ENCODE peak calls at places on chromosome 22, in eight cellular contexts. One of them, this sample, is unnamed. For H3K4me1, the result is how much of the 10 kb centered on the place peaks cover.

GRCh38 chr22:17096095-17096494 is 11.3 kb downstream of the IL17RA start:
- DNase-seq in HCT116: no peak
- DNase-seq in sigmoid colon: peak
- DNase-seq in IMR-90: no peak
- DNase-seq in right lobe of liver: no peak
- DNase-seq in testis: no peak
- DNase-seq in tibial nerve: no peak
- DNase-seq in ovary: no peak
- DNase-seq in this sample: no peak

GRCh38 chr22:21939392-21940319 is 13.0 kb downstream of the PPM1F start:
- DNase-seq in tibial nerve: no peak
- DNase-seq in right lobe of liver: no peak
- DNase-seq in sigmoid colon: no peak
- DNase-seq in HCT116: no peak
- DNase-seq in IMR-90: no peak
- DNase-seq in ovary: no peak
- DNase-seq in testis: no peak
- DNase-seq in this sample: peak

GRCh38 chr22:37741312-37741795 is 44.5 kb downstream of the TRIOBP start:
- DNase-seq in ovary: peak
- DNase-seq in sigmoid colon: peak
- DNase-seq in tibial nerve: peak
- DNase-seq in right lobe of liver: peak
- DNase-seq in HCT116: no peak
- DNase-seq in testis: peak
- DNase-seq in IMR-90: peak
- DNase-seq in this sample: peak

GRCh38 chr22:32579533-32580220 is 105.1 kb downstream of the FBXO7 start:
- DNase-seq in sigmoid colon: no peak
- DNase-seq in HCT116: no peak
- DNase-seq in tibial nerve: no peak
- DNase-seq in ovary: no peak
- DNase-seq in IMR-90: peak
- DNase-seq in right lobe of liver: peak
- DNase-seq in testis: no peak
- DNase-seq in this sample: no peak

GRCh38 chr22:37321288-37321687 is 39.0 kb downstream of the CYTH4 start:
- DNase-seq in right lobe of liver: no peak
- DNase-seq in testis: no peak
- DNase-seq in tibial nerve: no peak
- DNase-seq in IMR-90: no peak
- DNase-seq in sigmoid colon: no peak
- DNase-seq in ovary: no peak
- DNase-seq in HCT116: no peak
- DNase-seq in this sample: no peak

GRCh38 chr22:21865041-21865440 is 2.4 kb downstream of the MAPK1 start:
- DNase-seq in sigmoid colon: peak
- DNase-seq in ovary: no peak
- DNase-seq in HCT116: no peak
- DNase-seq in tibial nerve: no peak
- DNase-seq in IMR-90: peak
- DNase-seq in testis: peak
- DNase-seq in right lobe of liver: no peak
- DNase-seq in this sample: no peak

GRCh38 chr22:50436134-50436830 is 38.6 kb downstream of the SBF1 start:
- DNase-seq in HCT116: no peak
- DNase-seq in right lobe of liver: peak
- DNase-seq in tibial nerve: no peak
- DNase-seq in IMR-90: no peak
- DNase-seq in testis: no peak
- DNase-seq in sigmoid colon: no peak
- DNase-seq in ovary: no peak
- DNase-seq in this sample: no peak

GRCh38 chr22:50461979-50462540 is 12.8 kb downstream of the SBF1 start:
- DNase-seq in HCT116: no peak
- DNase-seq in IMR-90: no peak
- DNase-seq in sigmoid colon: no peak
- DNase-seq in tibial nerve: no peak
- DNase-seq in testis: no peak
- DNase-seq in ovary: no peak
- DNase-seq in right lobe of liver: no peak
- DNase-seq in this sample: no peak

GRCh38 chr22:44407404-44408226 is 90.4 kb downstream of the RTL6 start:
- DNase-seq in testis: peak
- DNase-seq in IMR-90: no peak
- DNase-seq in HCT116: no peak
- DNase-seq in ovary: no peak
- DNase-seq in right lobe of liver: no peak
- DNase-seq in sigmoid colon: peak
- DNase-seq in tibial nerve: no peak
- DNase-seq in this sample: peak

GRCh38 chr22:31676700-31677099 is 14.7 kb upstream of the PISD start:
- DNase-seq in right lobe of liver: peak
- DNase-seq in ovary: peak
- DNase-seq in IMR-90: peak
- DNase-seq in tibial nerve: peak
- DNase-seq in sigmoid colon: peak
- DNase-seq in testis: peak
- DNase-seq in HCT116: peak
- DNase-seq in this sample: peak

GRCh38 chr22:37747715-37748100 is 50.9 kb downstream of the TRIOBP start:
- DNase-seq in tibial nerve: no peak
- DNase-seq in right lobe of liver: no peak
- DNase-seq in IMR-90: no peak
- DNase-seq in sigmoid colon: no peak
- DNase-seq in testis: no peak
- DNase-seq in ovary: no peak
- DNase-seq in HCT116: no peak
- DNase-seq in this sample: no peak

GRCh38 chr22:35842954-35843353 is 125.3 kb downstream of the APOL5 start:
- DNase-seq in right lobe of liver: peak
- DNase-seq in IMR-90: peak
- DNase-seq in tibial nerve: no peak
- DNase-seq in testis: no peak
- DNase-seq in sigmoid colon: no peak
- DNase-seq in HCT116: peak
- DNase-seq in ovary: no peak
- DNase-seq in this sample: no peak

GRCh38 chr22:24230911-24231656 is 13.8 kb downstream of the GGT5 start:
- DNase-seq in ovary: no peak
- DNase-seq in right lobe of liver: peak
- DNase-seq in sigmoid colon: peak
- DNase-seq in testis: no peak
- DNase-seq in IMR-90: no peak
- DNase-seq in HCT116: no peak
- DNase-seq in tibial nerve: no peak
- DNase-seq in this sample: peak

GRCh38 chr22:37169947-37170688 is 17.9 kb downstream of the C1QTNF6 start:
- DNase-seq in HCT116: no peak
- DNase-seq in IMR-90: no peak
- DNase-seq in sigmoid colon: peak
- DNase-seq in right lobe of liver: no peak
- DNase-seq in testis: no peak
- DNase-seq in tibial nerve: peak
- DNase-seq in ovary: peak
- DNase-seq in this sample: peak

GRCh38 chr22:44878483-44879300 is 126.3 kb downstream of the ARHGAP8 start:
- DNase-seq in sigmoid colon: peak
- DNase-seq in testis: no peak
- DNase-seq in HCT116: no peak
- DNase-seq in right lobe of liver: no peak
- DNase-seq in IMR-90: no peak
- DNase-seq in ovary: no peak
- DNase-seq in tibial nerve: no peak
- DNase-seq in this sample: no peak

GRCh38 chr22:28741758-28742561 is at the start of the genes CHEK2 and HSCB:
- DNase-seq in testis: peak
- DNase-seq in right lobe of liver: peak
- DNase-seq in HCT116: peak
- DNase-seq in tibial nerve: peak
- DNase-seq in sigmoid colon: peak
- DNase-seq in ovary: peak
- DNase-seq in IMR-90: peak
- DNase-seq in this sample: peak
- TF ChIP-seq POLR2A in testis: no peak
- TF ChIP-seq POLR2A in right lobe of liver: peak
- TF ChIP-seq POLR2A in HCT116: peak
- TF ChIP-seq POLR2A in tibial nerve: peak
- TF ChIP-seq POLR2A in sigmoid colon: peak
- TF ChIP-seq POLR2A in ovary: peak
- TF ChIP-seq POLR2A in IMR-90: peak
- TF ChIP-seq POLR2A in this sample: peak

DNA sequence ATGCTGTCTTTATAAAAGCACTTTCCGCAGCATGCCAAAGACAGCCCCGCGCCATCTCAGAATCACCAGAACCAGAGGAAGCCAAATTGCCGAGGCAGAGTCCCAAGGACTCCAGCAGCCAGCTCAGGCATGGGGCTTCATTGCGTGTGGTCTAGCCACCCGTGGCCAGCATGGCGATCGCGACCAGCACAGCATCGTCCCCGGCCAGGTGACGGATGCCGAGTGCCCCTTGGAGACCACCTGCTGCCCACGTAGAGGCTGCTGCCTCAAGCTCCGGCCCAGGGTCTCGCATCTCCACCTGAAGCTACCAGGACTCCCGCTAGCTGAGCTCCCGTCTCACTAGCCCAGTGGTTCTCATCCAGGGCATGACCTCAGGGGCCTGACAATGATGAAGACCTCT is 92.7 kb downstream of the TRMU start:
- DNase-seq in right lobe of liver: no peak
- DNase-seq in sigmoid colon: no peak
- DNase-seq in ovary: no peak
- DNase-seq in IMR-90: no peak
- DNase-seq in testis: no peak
- DNase-seq in tibial nerve: no peak
- DNase-seq in HCT116: no peak
- DNase-seq in this sample: no peak
- H3K4me1 ChIP-seq in right lobe of liver: under half
- H3K4me1 ChIP-seq in sigmoid colon: under half
- H3K4me1 ChIP-seq in ovary: under half
- H3K4me1 ChIP-seq in IMR-90: under half
- H3K4me1 ChIP-seq in testis: under half
- H3K4me1 ChIP-seq in tibial nerve: under half
- H3K4me1 ChIP-seq in HCT116: under half
- H3K4me1 ChIP-seq in this sample: under half

GRCh38 chr22:41683616-41684015 is 5.1 kb downstream of the SNU13 start:
- DNase-seq in HCT116: no peak
- DNase-seq in right lobe of liver: no peak
- DNase-seq in sigmoid colon: no peak
- DNase-seq in testis: no peak
- DNase-seq in tibial nerve: no peak
- DNase-seq in ovary: no peak
- DNase-seq in IMR-90: no peak
- DNase-seq in this sample: no peak

GRCh38 chr22:41687901-41688364 is 734 bp downstream of the SNU13 start:
- DNase-seq in HCT116: no peak
- DNase-seq in right lobe of liver: no peak
- DNase-seq in IMR-90: peak
- DNase-seq in ovary: peak
- DNase-seq in testis: peak
- DNase-seq in tibial nerve: no peak
- DNase-seq in sigmoid colon: no peak
- DNase-seq in this sample: peak

GRCh38 chr22:41684194-41684593 is 4.5 kb downstream of the SNU13 start:
- DNase-seq in IMR-90: no peak
- DNase-seq in ovary: no peak
- DNase-seq in sigmoid colon: no peak
- DNase-seq in HCT116: no peak
- DNase-seq in testis: no peak
- DNase-seq in right lobe of liver: no peak
- DNase-seq in tibial nerve: no peak
- DNase-seq in this sample: no peak

GRCh38 chr22:41690476-41690875 is 1.8 kb upstream of the SNU13 start:
- DNase-seq in sigmoid colon: peak
- DNase-seq in testis: no peak
- DNase-seq in HCT116: no peak
- DNase-seq in tibial nerve: no peak
- DNase-seq in IMR-90: no peak
- DNase-seq in ovary: no peak
- DNase-seq in right lobe of liver: no peak
- DNase-seq in this sample: peak

GRCh38 chr22:41688365-41689211 is at the start of gene SNU13:
- DNase-seq in HCT116: peak
- DNase-seq in right lobe of liver: peak
- DNase-seq in tibial nerve: peak
- DNase-seq in sigmoid colon: peak
- DNase-seq in ovary: peak
- DNase-seq in testis: peak
- DNase-seq in IMR-90: peak
- DNase-seq in this sample: peak
- TF ChIP-seq POLR2A in HCT116: peak
- TF ChIP-seq POLR2A in right lobe of liver: peak
- TF ChIP-seq POLR2A in tibial nerve: no peak
- TF ChIP-seq POLR2A in sigmoid colon: peak
- TF ChIP-seq POLR2A in ovary: peak
- TF ChIP-seq POLR2A in testis: peak
- TF ChIP-seq POLR2A in IMR-90: peak
- TF ChIP-seq POLR2A in this sample: peak

GRCh38 chr22:19118601-19118880 is 3.7 kb downstream of the DGCR2 start:
- DNase-seq in testis: no peak
- DNase-seq in HCT116: no peak
- DNase-seq in ovary: no peak
- DNase-seq in sigmoid colon: no peak
- DNase-seq in right lobe of liver: no peak
- DNase-seq in IMR-90: no peak
- DNase-seq in tibial nerve: no peak
- DNase-seq in this sample: no peak

GRCh38 chr22:19115628-19116027 is 6.6 kb downstream of the DGCR2 start:
- DNase-seq in tibial nerve: no peak
- DNase-seq in sigmoid colon: no peak
- DNase-seq in ovary: no peak
- DNase-seq in IMR-90: no peak
- DNase-seq in right lobe of liver: no peak
- DNase-seq in HCT116: no peak
- DNase-seq in testis: no peak
- DNase-seq in this sample: no peak

GRCh38 chr22:19114984-19115552 is 7.1 kb downstream of the DGCR2 start:
- DNase-seq in testis: no peak
- DNase-seq in ovary: no peak
- DNase-seq in tibial nerve: no peak
- DNase-seq in sigmoid colon: no peak
- DNase-seq in IMR-90: no peak
- DNase-seq in right lobe of liver: no peak
- DNase-seq in HCT116: no peak
- DNase-seq in this sample: no peak

GRCh38 chr22:19113429-19113828 is 8.8 kb downstream of the DGCR2 start:
- DNase-seq in tibial nerve: no peak
- DNase-seq in HCT116: no peak
- DNase-seq in sigmoid colon: no peak
- DNase-seq in ovary: no peak
- DNase-seq in IMR-90: no peak
- DNase-seq in testis: no peak
- DNase-seq in right lobe of liver: no peak
- DNase-seq in this sample: no peak

DNA sequence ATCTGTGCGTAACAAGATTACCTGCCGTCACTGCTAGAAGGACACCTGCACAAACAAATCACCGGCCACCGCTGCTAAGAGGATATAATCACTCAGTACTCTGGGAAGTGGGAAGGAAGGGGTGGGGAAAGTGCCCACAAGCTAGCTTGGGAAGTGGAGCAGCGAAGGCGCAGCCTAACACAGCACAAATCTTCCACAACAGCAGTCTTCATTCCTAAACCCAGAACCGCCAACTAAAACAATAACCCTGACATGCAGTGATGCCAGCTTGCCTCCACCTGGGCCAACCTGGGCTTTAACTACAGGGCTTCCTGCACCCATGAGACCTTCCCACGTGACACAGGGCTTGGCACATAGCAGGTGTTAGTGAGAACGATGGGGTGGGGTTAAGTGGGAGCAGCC is 5.1 kb downstream of the DGCR2 start:
- DNase-seq in sigmoid colon: no peak
- DNase-seq in HCT116: no peak
- DNase-seq in right lobe of liver: no peak
- DNase-seq in tibial nerve: no peak
- DNase-seq in testis: no peak
- DNase-seq in ovary: no peak
- DNase-seq in IMR-90: no peak
- DNase-seq in this sample: peak
- H3K4me1 ChIP-seq in sigmoid colon: half or more
- H3K4me1 ChIP-seq in HCT116: under half
- H3K4me1 ChIP-seq in right lobe of liver: under half
- H3K4me1 ChIP-seq in tibial nerve: half or more
- H3K4me1 ChIP-seq in testis: under half
- H3K4me1 ChIP-seq in ovary: under half
- H3K4me1 ChIP-seq in IMR-90: under half
- H3K4me1 ChIP-seq in this sample: half or more